ENCODE peak calls at places on chromosomes 13 and 19, in nine cellular contexts. P is body of pancreas; G is CD8-positive, alpha-beta memory T cell; C is pancreas; H is uterus; J is RWPE2; W is stomach; E is heart left ventricle; A is esophagus squamous epithelium. L is an unnamed sample. For H3K4me1, the result is how much of the 10 kb centered on the place peaks cover.

GRCh38 chr19:35273686-35274259 is 5.0 kb downstream of the USF2 start:
- DNase-seq in P (no peak), G (no peak), C (no peak), H (no peak), J (no peak), W (no peak), E (no peak), A (no peak), L (no peak)

GRCh38 chr19:246551-246950 is 44.7 kb downstream of the PLPP2 start:
- DNase-seq in P (no peak), G (no peak), C (no peak), H (no peak), J (peak), W (no peak), E (no peak), A (no peak), L (no peak)

GRCh38 chr13:73261739-73262216 is 203.0 kb downstream of the KLF5 start:
- DNase-seq in P (peak), G (no peak), C (peak), H (no peak), J (peak), W (no peak), E (no peak), A (no peak), L (no peak)

GRCh38 chr19:38700350-38700932 is 43.8 kb downstream of the CAPN12 start:
- DNase-seq in P (no peak), G (no peak), C (no peak), H (no peak), J (no peak), W (no peak), E (no peak), A (no peak), L (no peak)

GRCh38 chr13:56515441-56515840 is 625.3 kb upstream of the PRR20A start:
- DNase-seq in P (no peak), G (no peak), C (no peak), H (no peak), J (no peak), W (no peak), E (no peak), A (no peak), L (no peak)

GRCh38 chr13:46726347-46726746 is 70.6 kb downstream of the ESD start:
- DNase-seq in P (no peak), G (no peak), C (no peak), H (no peak), J (no peak), W (no peak), E (no peak), A (no peak), L (no peak)

GRCh38 chr13:80408270-80408669 is 67.3 kb upstream of the SPRY2 start:
- DNase-seq in P (no peak), G (no peak), C (no peak), H (no peak), J (no peak), W (no peak), E (no peak), A (no peak), L (no peak)

GRCh38 chr19:5340637-5341447 is at the start of gene PTPRS:
- DNase-seq in P (peak), G (peak), C (peak), H (peak), J (no peak), W (peak), E (peak), A (no peak), L (no peak)

GRCh38 chr13:110261166-110262081 is 45.5 kb downstream of the COL4A1 start:
- DNase-seq in P (no peak), G (no peak), C (no peak), H (no peak), J (no peak), W (no peak), E (no peak), A (no peak), L (no peak)

GRCh38 chr19:2274937-2275535 is 6.9 kb downstream of the PEAK3 start:
- DNase-seq in P (peak), G (peak), C (peak), H (peak), J (no peak), W (peak), E (peak), A (no peak), L (peak)

GRCh38 chr13:97367427-97367826 is 66.5 kb upstream of the RAP2A start:
- DNase-seq in P (no peak), G (no peak), C (no peak), H (peak), J (no peak), W (no peak), E (no peak), A (no peak), L (no peak)

GRCh38 chr13:111906306-111906705 is 160.6 kb upstream of the SOX1 start:
- DNase-seq in P (no peak), G (no peak), C (no peak), H (no peak), J (peak), W (no peak), E (no peak), A (no peak), L (no peak)

GRCh38 chr13:109361562-109361961 is 424.8 kb downstream of the IRS2 start:
- DNase-seq in P (peak), G (no peak), C (no peak), H (no peak), J (no peak), W (no peak), E (no peak), A (no peak), L (no peak)

GRCh38 chr13:61187471-61187870 is 228.2 kb downstream of the PCDH20 start:
- DNase-seq in P (no peak), G (no peak), C (no peak), H (no peak), J (no peak), W (no peak), E (no peak), A (no peak), L (no peak)

GRCh38 chr13:28246891-28247290 is 108.5 kb downstream of the PAN3 start:
- DNase-seq in P (no peak), G (no peak), C (no peak), H (no peak), J (no peak), W (no peak), E (no peak), A (no peak), L (no peak)

GRCh38 chr13:104567114-104567513 is 1500.9 kb upstream of the SLC10A2 start:
- DNase-seq in P (no peak), G (no peak), C (no peak), H (no peak), J (no peak), W (no peak), E (no peak), A (no peak), L (no peak)

GRCh38 chr13:112182831-112183543 is 116.0 kb downstream of the SOX1 start:
- DNase-seq in P (no peak), G (no peak), C (no peak), H (no peak), J (peak), W (no peak), E (no peak), A (no peak), L (no peak)

GRCh38 chr19:13778847-13779246 is 4.6 kb downstream of the C19orf53 start:
- DNase-seq in P (no peak), G (no peak), C (no peak), H (no peak), J (no peak), W (no peak), E (no peak), A (no peak), L (no peak)

DNA sequence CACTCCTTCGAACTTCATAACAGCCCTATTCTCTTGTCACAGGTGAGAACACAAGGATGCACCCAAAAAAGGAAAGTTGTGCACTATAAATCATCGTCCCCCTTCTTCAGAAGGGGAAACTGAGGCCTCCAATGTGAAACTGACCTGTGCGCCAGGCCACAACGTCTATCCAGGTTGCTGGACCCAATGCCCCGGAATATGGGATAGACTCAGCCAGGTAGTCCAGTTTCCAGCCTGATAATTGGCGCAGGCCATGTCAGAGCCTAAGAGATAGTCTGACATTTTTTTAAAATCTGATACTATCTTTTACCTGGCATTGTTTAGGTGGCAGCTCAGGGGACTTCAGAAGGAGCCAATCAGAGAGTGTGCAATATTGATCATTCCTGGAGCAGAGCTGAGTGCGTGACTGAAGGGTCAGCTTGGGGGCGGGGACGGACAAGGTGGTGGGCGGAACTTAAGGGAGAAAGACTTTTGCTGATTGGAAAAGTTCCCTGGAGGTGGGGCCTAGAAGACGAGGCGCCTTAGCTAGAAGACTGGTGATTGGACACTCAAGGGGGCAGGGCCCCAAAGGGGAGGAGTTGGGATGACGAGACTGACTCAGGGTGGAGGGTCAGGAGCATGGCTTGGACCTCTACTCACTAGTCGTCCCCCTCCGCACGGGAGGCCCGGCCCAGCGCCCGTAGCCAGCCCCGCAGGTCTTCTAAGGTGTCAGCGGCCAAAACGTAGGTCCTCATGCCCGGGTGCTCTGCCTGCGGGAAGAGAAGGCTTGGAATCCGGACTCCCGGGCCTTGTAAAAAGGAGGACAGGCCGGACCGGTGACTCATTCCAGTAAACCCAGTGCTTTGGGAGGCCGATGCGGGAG is 8.5 kb downstream of the PLEKHA4 start:
- DNase-seq in P (peak), G (no peak), C (peak), H (no peak), J (no peak), W (no peak), E (peak), A (no peak), L (no peak)
- H3K27ac ChIP-seq in P (peak), G (peak), C (peak), H (no peak), J (no peak), W (no peak), E (no peak), A (no peak), L (no peak)

GRCh38 chr13:39326471-39326870 is 276.5 kb downstream of the LHFPL6 start:
- DNase-seq in P (no peak), G (no peak), C (no peak), H (no peak), J (no peak), W (no peak), E (no peak), A (no peak), L (no peak)

GRCh38 chr13:39324806-39325311 is 278.1 kb downstream of the LHFPL6 start:
- DNase-seq in P (no peak), G (no peak), C (no peak), H (no peak), J (no peak), W (no peak), E (no peak), A (no peak), L (no peak)

GRCh38 chr13:39322836-39323585 is 280.0 kb downstream of the LHFPL6 start:
- DNase-seq in P (no peak), G (no peak), C (no peak), H (no peak), J (no peak), W (no peak), E (no peak), A (no peak), L (no peak)

GRCh38 chr13:39317284-39317683 is 279.0 kb downstream of the NHLRC3 start:
- DNase-seq in P (peak), G (no peak), C (no peak), H (peak), J (no peak), W (no peak), E (peak), A (no peak), L (no peak)

DNA sequence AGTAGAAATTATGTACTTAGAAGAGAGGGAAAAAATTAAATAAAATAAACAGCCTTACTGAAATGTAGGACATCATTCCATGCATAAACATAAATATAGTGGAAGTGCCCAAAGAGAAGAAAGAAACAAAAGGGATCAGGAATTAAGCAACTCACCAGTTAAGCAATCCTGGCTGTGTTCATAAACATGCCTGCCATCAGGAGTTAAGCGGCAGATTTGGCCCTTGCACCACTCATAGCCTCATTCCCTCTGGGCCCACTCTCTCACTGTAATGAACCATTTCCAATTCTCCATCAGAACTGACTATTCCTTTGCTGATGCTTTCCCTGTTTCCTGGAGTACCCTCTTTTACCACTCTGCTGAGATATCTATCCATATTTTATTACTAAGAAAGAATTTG is 281.4 kb downstream of the LHFPL6 start:
- DNase-seq in P (peak), G (no peak), C (no peak), H (no peak), J (no peak), W (no peak), E (peak), A (no peak), L (no peak)
- H3K4me1 ChIP-seq in P (under half), G (under half), C (under half), H (under half), J (under half), W (under half), E (half or more), A (under half), L (under half)

DNA sequence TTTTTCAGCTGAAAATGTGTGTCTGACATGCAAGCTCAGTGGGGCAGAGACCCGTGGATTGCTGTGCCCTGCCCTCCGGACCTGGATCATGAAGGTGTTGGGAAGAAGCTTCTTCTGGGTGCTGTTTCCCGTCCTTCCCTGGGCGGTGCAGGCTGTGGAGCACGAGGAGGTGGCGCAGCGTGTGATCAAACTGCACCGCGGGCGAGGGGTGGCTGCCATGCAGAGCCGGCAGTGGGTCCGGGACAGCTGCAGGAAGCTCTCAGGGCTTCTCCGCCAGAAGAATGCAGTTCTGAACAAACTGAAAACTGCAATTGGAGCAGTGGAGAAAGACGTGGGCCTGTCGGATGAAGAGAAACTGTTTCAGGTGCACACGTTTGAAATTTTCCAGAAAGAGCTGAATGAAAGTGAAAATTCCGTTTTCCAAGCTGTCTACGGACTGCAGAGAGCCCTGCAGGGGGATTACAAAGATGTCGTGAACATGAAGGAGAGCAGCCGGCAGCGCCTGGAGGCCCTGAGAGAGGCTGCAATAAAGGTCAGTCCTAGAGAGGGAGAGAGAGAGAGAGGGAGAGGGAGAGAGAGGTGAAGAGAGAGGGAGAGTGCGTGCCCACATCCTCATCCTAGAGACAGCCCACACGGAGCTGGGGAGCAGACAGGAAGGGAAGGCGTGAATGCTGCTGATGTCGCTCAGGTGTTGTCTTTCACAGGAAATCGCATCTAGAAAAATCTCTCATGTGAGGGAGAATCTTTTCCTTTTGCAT is 5.2 kb upstream of the DCUN1D2 start:
- DNase-seq in P (no peak), G (no peak), C (no peak), H (no peak), J (no peak), W (no peak), E (no peak), A (no peak), L (peak)
- H3K27ac ChIP-seq in P (peak), G (no peak), C (no peak), H (peak), J (peak), W (peak), E (peak), A (no peak), L (no peak)

GRCh38 chr19:42199440-42200115 is 17.9 kb downstream of the DEDD2 start:
- DNase-seq in P (peak), G (peak), C (no peak), H (no peak), J (peak), W (peak), E (peak), A (no peak), L (no peak)

GRCh38 chr19:42202290-42202867 is 15.1 kb downstream of the DEDD2 start:
- DNase-seq in P (no peak), G (no peak), C (no peak), H (no peak), J (no peak), W (no peak), E (no peak), A (no peak), L (no peak)

GRCh38 chr19:42198676-42199439 is 18.6 kb downstream of the DEDD2 start:
- DNase-seq in P (no peak), G (peak), C (no peak), H (no peak), J (no peak), W (peak), E (no peak), A (no peak), L (no peak)

GRCh38 chr19:42201489-42202289 is 15.8 kb downstream of the DEDD2 start:
- DNase-seq in P (peak), G (peak), C (no peak), H (no peak), J (no peak), W (peak), E (no peak), A (no peak), L (no peak)

GRCh38 chr19:42200116-42200740 is 17.2 kb downstream of the DEDD2 start:
- DNase-seq in P (no peak), G (no peak), C (no peak), H (no peak), J (no peak), W (no peak), E (no peak), A (no peak), L (no peak)
- H3K4me1 ChIP-seq in P (under half), G (half or more), C (under half), H (under half), J (under half), W (under half), E (under half), A (under half), L (under half)

DNA sequence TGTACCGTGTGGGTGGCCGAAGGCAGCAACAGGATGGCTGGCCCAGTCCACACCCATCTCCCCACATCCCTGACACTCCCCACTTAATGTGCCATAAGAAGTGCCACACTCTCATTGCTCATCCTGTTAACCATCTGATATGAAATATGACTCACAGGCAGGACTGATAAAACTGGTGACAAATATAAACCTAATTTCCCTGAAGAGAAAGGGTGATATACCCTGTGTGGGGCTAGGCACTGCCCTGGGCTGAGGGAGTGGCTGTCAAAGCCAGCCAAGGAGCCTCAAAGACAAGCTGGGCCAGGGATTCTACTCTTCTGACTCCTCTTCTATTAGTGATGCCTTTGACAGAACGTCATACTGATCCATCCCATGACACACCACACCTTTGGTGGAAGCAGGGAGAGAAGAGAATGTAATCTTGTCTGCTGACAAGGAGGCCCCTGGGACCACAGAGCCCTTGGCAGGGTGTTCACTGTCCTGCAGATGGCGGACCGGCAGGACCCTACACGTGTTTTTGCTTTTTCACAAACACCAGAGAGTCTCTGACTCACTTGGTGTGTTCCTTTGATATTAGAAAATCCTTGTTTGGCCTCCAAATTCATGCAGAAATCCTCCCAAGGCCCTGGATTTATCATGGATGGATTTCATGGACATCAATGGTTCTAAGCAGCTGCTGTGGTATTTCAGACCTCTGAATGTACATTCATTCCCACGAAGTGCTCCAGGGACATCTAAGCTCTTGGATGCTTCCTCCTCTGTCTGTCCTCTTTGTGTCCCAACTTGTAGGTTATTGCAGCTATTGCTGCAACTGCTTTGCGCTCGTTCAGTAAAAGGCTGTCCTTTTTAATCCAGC is 98.0 kb upstream of the WASF3 start:
- DNase-seq in P (peak), G (no peak), C (no peak), H (no peak), J (no peak), W (no peak), E (peak), A (no peak), L (no peak)
- H3K27ac ChIP-seq in P (no peak), G (no peak), C (no peak), H (no peak), J (no peak), W (peak), E (peak), A (no peak), L (no peak)

GRCh38 chr13:24668511-24668910 is 11.7 kb upstream of the ATP12A start:
- DNase-seq in P (no peak), G (no peak), C (no peak), H (no peak), J (no peak), W (no peak), E (no peak), A (no peak), L (no peak)

GRCh38 chr13:24671367-24672117 is 8.7 kb upstream of the ATP12A start:
- DNase-seq in P (peak), G (no peak), C (peak), H (peak), J (peak), W (no peak), E (no peak), A (no peak), L (peak)

GRCh38 chr13:24670927-24671326 is 9.3 kb upstream of the ATP12A start:
- DNase-seq in P (no peak), G (no peak), C (no peak), H (no peak), J (no peak), W (no peak), E (no peak), A (no peak), L (no peak)

GRCh38 chr13:24668955-24669354 is 11.3 kb upstream of the ATP12A start:
- DNase-seq in P (no peak), G (no peak), C (no peak), H (no peak), J (peak), W (no peak), E (no peak), A (no peak), L (no peak)

DNA sequence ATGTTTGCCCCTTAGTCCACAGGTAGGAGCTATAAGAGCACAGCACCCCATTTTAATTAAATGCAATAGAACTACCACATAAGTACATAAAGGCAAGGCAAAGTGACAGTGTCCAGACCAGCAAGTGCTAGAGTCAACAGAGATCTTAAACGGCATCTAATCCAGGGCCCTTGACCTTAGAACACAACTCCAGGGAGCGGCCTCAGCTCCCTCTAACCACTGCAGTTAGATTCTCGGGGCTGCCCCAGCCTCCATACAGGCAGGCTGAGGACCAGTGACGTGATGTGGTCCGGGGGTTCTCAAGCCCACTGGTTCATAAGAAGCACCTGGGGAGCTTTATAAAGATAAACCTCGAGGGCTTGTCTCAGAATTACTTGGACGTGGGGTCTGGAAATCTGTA is 10.0 kb upstream of the ATP12A start:
- DNase-seq in P (no peak), G (no peak), C (no peak), H (no peak), J (no peak), W (no peak), E (no peak), A (no peak), L (no peak)
- H3K4me1 ChIP-seq in P (under half), G (under half), C (under half), H (under half), J (under half), W (under half), E (under half), A (under half), L (under half)